ENCODE peak calls at places on chromosomes 3 and 15, in ten cellular contexts. L, R, H, O, Q, U, T, G, J and P are unnamed samples.
A peak's percentile ranks its signal among the peaks of the same experiment; 100 is the strongest.

GRCh38 chr15:43187544-43188155 is 2.4 kb downstream of the CCNDBP1 start:
- DNase-seq in T (peak; percentile 58), U (peak; percentile 64), R (peak; percentile 81), O (peak; percentile 67), J (no peak), Q (no peak), L (no peak), H (no peak), G (peak; percentile 74), P (peak; percentile 75)

GRCh38 chr3:129001817-129002572 is 891 bp downstream of the EFCC1 start:
- DNase-seq in U (peak; percentile 10), L (no peak), H (no peak), T (no peak), J (no peak), R (peak; percentile 39), O (no peak), G (peak; percentile 61), Q (no peak), P (no peak)

GRCh38 chr3:8658326-8659212 is 14.0 kb upstream of the SSUH2 start:
- DNase-seq in H (no peak), L (no peak), R (no peak), J (peak; percentile 37), Q (peak; percentile 82), U (peak; percentile 77), T (no peak), G (peak; percentile 96), O (no peak), P (no peak)

GRCh38 chr3:38031022-38031994 is 1.9 kb upstream of the PLCD1 start:
- DNase-seq in T (peak; percentile 8), U (peak; percentile 87), Q (no peak), H (no peak), J (no peak), G (peak; percentile 14), L (no peak), O (peak; percentile 71), R (peak; percentile 92), P (peak; percentile 53)

GRCh38 chr15:56249080-56249479 is 5.4 kb upstream of the RFX7 start:
- DNase-seq in Q (no peak), O (peak; percentile 38), G (peak; percentile 61), J (no peak), L (no peak), R (peak; percentile 75), T (peak; percentile 75), H (no peak), U (peak; percentile 66), P (peak; percentile 68)

GRCh38 chr3:102529452-102529851 is 94.6 kb downstream of the ZPLD1 start:
- DNase-seq in G (no peak), R (peak; percentile 22), H (no peak), Q (no peak), T (peak; percentile 34), J (no peak), L (no peak), O (no peak), U (peak; percentile 60), P (no peak)

GRCh38 chr15:56817690-56818089 is 84.4 kb upstream of the ZNF280D start:
- DNase-seq in R (no peak), J (no peak), H (no peak), T (no peak), G (peak; percentile 23), L (no peak), Q (no peak), O (no peak), U (peak; percentile 38), P (no peak)

GRCh38 chr3:11131371-11131770 is 22.9 kb upstream of the HRH1 start:
- DNase-seq in U (peak; percentile 66), J (no peak), Q (no peak), H (no peak), T (no peak), G (no peak), O (no peak), L (no peak), R (no peak), P (no peak)

GRCh38 chr15:43239732-43240491 is 19.1 kb upstream of the EPB42 start:
- DNase-seq in J (no peak), H (no peak), T (no peak), Q (no peak), L (no peak), U (peak; percentile 25), O (no peak), R (no peak), G (peak; percentile 24), P (no peak)

GRCh38 chr3:35919160-35919559 is 279.8 kb downstream of the ARPP21 start:
- DNase-seq in T (no peak), L (no peak), Q (no peak), H (no peak), J (no peak), O (no peak), R (no peak), G (no peak), U (no peak), P (no peak)

GRCh38 chr3:69944931-69945493 is 54.5 kb upstream of the SAMMSON start:
- DNase-seq in H (no peak), U (no peak), O (no peak), L (no peak), J (no peak), Q (no peak), G (no peak), R (no peak), T (no peak), P (no peak)

GRCh38 chr3:134709076-134709475 is 58.3 kb upstream of the KY start:
- DNase-seq in G (no peak), R (peak; percentile 8), O (no peak), H (no peak), J (no peak), T (no peak), U (peak; percentile 6), L (no peak), Q (no peak), P (no peak)

GRCh38 chr15:26051771-26052685 is 188.9 kb upstream of the ATP10A start:
- DNase-seq in G (no peak), U (peak; percentile 29), O (peak; percentile 78), J (no peak), T (no peak), R (peak; percentile 72), H (no peak), L (peak; percentile 50), Q (no peak), P (peak; percentile 46)

GRCh38 chr3:45179163-45179562 is 33.0 kb upstream of the CDCP1 start:
- DNase-seq in O (no peak), L (no peak), H (no peak), R (no peak), U (no peak), T (no peak), G (no peak), Q (no peak), J (no peak), P (no peak)

GRCh38 chr3:8301977-8302589 is 199.5 kb upstream of the LMCD1 start:
- DNase-seq in U (peak; percentile 62), H (no peak), L (no peak), O (peak; percentile 71), G (peak; percentile 54), R (peak; percentile 73), Q (peak; percentile 2), T (peak; percentile 54), J (no peak), P (peak; percentile 55)

GRCh38 chr15:38378162-38378560 is 75.8 kb upstream of the FAM98B start:
- DNase-seq in J (no peak), Q (no peak), G (peak; percentile 95), T (no peak), O (peak; percentile 21), L (no peak), H (no peak), R (peak; percentile 8), U (no peak), P (no peak)

GRCh38 chr3:72665701-72666443 is 182.4 kb downstream of the SHQ1 start:
- DNase-seq in Q (peak; percentile 23), G (peak; percentile 54), O (no peak), R (peak; percentile 60), L (no peak), U (peak; percentile 39), J (no peak), H (no peak), T (peak; percentile 32), P (peak; percentile 9)

GRCh38 chr15:60483042-60483441 is 4.1 kb upstream of the ICE2 start:
- DNase-seq in R (no peak), O (no peak), Q (no peak), H (no peak), G (no peak), U (no peak), L (no peak), T (no peak), J (no peak), P (no peak)